ENCODE peak calls at places on chromosome 22, in seven cellular contexts. F is AML-193; V is MM.1S; W is GM10248; I is stimulated activated CD8-positive, alpha-beta memory T cell treated with anti-CD3 and anti-CD28 coated beads, Interleukin-7, amount 100 ng/mL, for 1 hour; R is hypothalamus; U is pulmonary artery endothelial cell. K is an unnamed sample.
A peak's percentile ranks its signal among the peaks of the same experiment; 100 is the strongest.

GRCh38 chr22:19656541-19657251 is 57.6 kb upstream of the SEPTIN5 start:
- DNase-seq in U (no peak), F (no peak), W (no peak), I (no peak), V (no peak), R (no peak), K (no peak)

GRCh38 chr22:26722159-26722558 is 64.8 kb downstream of the MIAT start:
- DNase-seq in U (no peak), R (no peak), I (no peak), F (no peak), W (no peak), V (no peak), K (no peak)

GRCh38 chr22:49415219-49415951 is 412.3 kb downstream of the BRD1 start:
- DNase-seq in I (no peak), U (no peak), V (no peak), F (no peak), W (no peak), R (no peak), K (no peak)

GRCh38 chr22:30903876-30904460 is 64.6 kb downstream of the MORC2 start:
- DNase-seq in V (no peak), F (no peak), U (no peak), W (no peak), I (no peak), R (no peak), K (no peak)

GRCh38 chr22:46072030-46072881 is 78.1 kb upstream of the PPARA start:
- DNase-seq in R (no peak), F (no peak), U (no peak), V (peak; percentile 41), I (no peak), W (peak; percentile 50), K (peak; percentile 29)

GRCh38 chr22:24592846-24593809 is at the start of gene LRRC75B:
- DNase-seq in I (no peak), W (peak; percentile 88), U (peak; percentile 29), R (peak; percentile 75), V (peak; percentile 34), F (peak; percentile 56), K (no peak)

GRCh38 chr22:36411589-36412258 is 24.0 kb upstream of the MYH9 start:
- DNase-seq in I (no peak), R (no peak), U (no peak), V (peak; percentile 69), F (no peak), W (no peak), K (no peak)

GRCh38 chr22:50621491-50621880 is 6.5 kb downstream of the ARSA start:
- DNase-seq in I (no peak), U (no peak), R (no peak), W (peak; percentile 63), V (peak; percentile 38), F (peak; percentile 43), K (peak; percentile 70)

GRCh38 chr22:42766860-42767259 is 46.2 kb upstream of the A4GALT start:
- DNase-seq in V (no peak), R (no peak), U (no peak), I (no peak), W (peak; percentile 18), F (no peak), K (no peak)

GRCh38 chr22:18035740-18036139 is 11.4 kb upstream of the MICAL3 start:
- DNase-seq in F (no peak), R (no peak), V (no peak), U (no peak), W (no peak), I (no peak), K (no peak)

GRCh38 chr22:38401336-38402084 is 53.5 kb downstream of the KCNJ4 start:
- DNase-seq in V (no peak), F (no peak), U (no peak), I (no peak), W (no peak), R (no peak), K (no peak)

GRCh38 chr22:20834725-20835124 is 23.9 kb downstream of the PI4KA start:
- DNase-seq in F (no peak), I (no peak), U (no peak), V (no peak), R (no peak), W (no peak), K (no peak)

GRCh38 chr22:47125603-47126002 is 363.2 kb downstream of the TBC1D22A start:
- DNase-seq in I (no peak), R (no peak), W (no peak), F (no peak), V (no peak), U (no peak), K (peak; percentile 34)

GRCh38 chr22:27032121-27032761 is 374.9 kb downstream of the MIAT start:
- DNase-seq in V (no peak), I (no peak), W (no peak), R (peak; percentile 57), U (no peak), F (no peak), K (no peak)

GRCh38 chr22:36088292-36088691 is 59.7 kb upstream of the RBFOX2 start:
- DNase-seq in U (no peak), F (no peak), I (no peak), W (no peak), R (no peak), V (no peak), K (peak; percentile 30)

GRCh38 chr22:41768420-41768819 is 32.1 kb upstream of the CCDC134 start:
- DNase-seq in F (peak; percentile 4), R (no peak), W (no peak), V (no peak), I (no peak), U (peak; percentile 20), K (no peak)

GRCh38 chr22:39502789-39503464 is 837 bp downstream of the MIEF1 start:
- DNase-seq in W (no peak), F (peak; percentile 40), U (no peak), R (no peak), V (peak; percentile 16), I (no peak), K (peak; percentile 37)

GRCh38 chr22:32926600-32926999 is 125.1 kb downstream of the TIMP3 start:
- DNase-seq in F (peak; percentile 0), I (no peak), R (no peak), U (no peak), V (peak; percentile 45), W (peak; percentile 29), K (peak; percentile 47)

GRCh38 chr22:39959640-39960447 is at the start of gene TMA7B:
- DNase-seq in I (no peak), R (peak; percentile 49), U (peak; percentile 33), W (no peak), V (no peak), F (peak; percentile 32), K (no peak)

GRCh38 chr22:23072911-23073491 is 2.7 kb downstream of the GNAZ start:
- DNase-seq in W (no peak), U (no peak), R (no peak), V (no peak), F (no peak), I (no peak), K (no peak)

GRCh38 chr22:18152519-18152918 is 2.5 kb downstream of the USP18 start:
- DNase-seq in R (no peak), V (no peak), U (no peak), W (peak; percentile 82), I (no peak), F (no peak), K (no peak)

GRCh38 chr22:44049369-44050231 is 25.5 kb downstream of the PARVB start:
- DNase-seq in U (no peak), R (peak; percentile 10), I (no peak), W (no peak), F (no peak), V (no peak), K (no peak)

GRCh38 chr22:43260818-43261217 is 73.9 kb upstream of the TTLL12 start:
- DNase-seq in R (no peak), W (no peak), F (no peak), U (no peak), I (no peak), V (no peak), K (no peak)

GRCh38 chr22:36612458-36612857 is 83.5 kb upstream of the EIF3D start:
- DNase-seq in F (no peak), V (no peak), R (no peak), W (no peak), I (no peak), U (no peak), K (no peak)

GRCh38 chr22:50284479-50284878 is 14.3 kb upstream of the MAPK11 start:
- DNase-seq in U (no peak), W (no peak), V (no peak), R (no peak), F (no peak), I (no peak), K (no peak)

GRCh38 chr22:26360169-26360885 is 68.7 kb upstream of the ASPHD2 start:
- DNase-seq in U (peak; percentile 35), I (peak; percentile 36), F (peak; percentile 36), R (peak; percentile 78), V (peak; percentile 65), W (peak; percentile 65), K (peak; percentile 70)

GRCh38 chr22:43126506-43127165 is 16.1 kb downstream of the BIK start:
- DNase-seq in W (peak; percentile 50), I (no peak), F (no peak), R (no peak), V (no peak), U (no peak), K (no peak)

GRCh38 chr22:47409501-47410275 is 647.2 kb downstream of the TBC1D22A start:
- DNase-seq in U (no peak), R (no peak), W (no peak), F (no peak), V (no peak), I (no peak), K (no peak)

GRCh38 chr22:40403141-40403540 is 32.7 kb downstream of the SGSM3 start:
- DNase-seq in V (no peak), W (no peak), I (no peak), U (no peak), R (no peak), F (no peak), K (no peak)

GRCh38 chr22:26949193-26949592 is 291.8 kb downstream of the MIAT start:
- DNase-seq in I (no peak), W (no peak), R (no peak), V (no peak), F (peak; percentile 9), U (no peak), K (no peak)

GRCh38 chr22:39241632-39242388 is 3.0 kb downstream of the PDGFB start:
- DNase-seq in U (no peak), F (no peak), W (no peak), I (no peak), V (no peak), R (peak; percentile 58), K (no peak)

GRCh38 chr22:36828815-36829214 is 12.0 kb upstream of the PVALB start:
- DNase-seq in W (no peak), U (no peak), I (no peak), F (no peak), V (no peak), R (no peak), K (no peak)

K was measured in OCI-LY7.